ENCODE peak calls at places on chromosome 4, in eight cellular contexts. K is uterus; Z is CD8-positive, alpha-beta T cell; U is mesothelial cell of epicardium; J is neural crest cell; N is GM12865; H is cardiac muscle cell; I is progenitor cell of endocrine pancreas. V is an unnamed sample.

GRCh38 chr4:71231753-71232420 is 106.9 kb upstream of the SLC4A4 start:
- DNase-seq in K (no peak), H (no peak), I (no peak), N (no peak), J (no peak), Z (no peak), U (no peak), V (no peak)

GRCh38 chr4:7381890-7382633 is 52.7 kb downstream of the PSAPL1 start:
- DNase-seq in J (no peak), U (no peak), I (no peak), H (no peak), N (no peak), Z (no peak), K (no peak), V (no peak)

GRCh38 chr4:116838609-116839008 is 246.8 kb downstream of the TRAM1L1 start:
- DNase-seq in N (no peak), Z (no peak), U (no peak), K (no peak), H (no peak), J (no peak), I (no peak), V (no peak)

GRCh38 chr4:48432017-48432416 is 51.1 kb upstream of the SLC10A4 start:
- DNase-seq in I (no peak), Z (no peak), U (no peak), J (no peak), K (no peak), N (no peak), H (no peak), V (no peak)

GRCh38 chr4:158670975-158671664 is 567 bp downstream of the C4orf46 start:
- DNase-seq in K (peak), N (peak), U (peak), Z (peak), H (peak), I (peak), J (peak), V (peak)

GRCh38 chr4:48483006-48483776 is at the start of gene SLC10A4:
- DNase-seq in N (no peak), I (peak), K (no peak), H (peak), Z (no peak), J (peak), U (peak), V (peak)

GRCh38 chr4:7929530-7929951 is 10.1 kb downstream of the AFAP1 start:
- DNase-seq in H (peak), N (no peak), I (no peak), K (no peak), Z (no peak), J (no peak), U (no peak), V (no peak)

GRCh38 chr4:16573744-16574143 is 324.7 kb downstream of the LDB2 start:
- DNase-seq in J (no peak), I (no peak), Z (no peak), H (no peak), U (no peak), K (peak), N (no peak), V (no peak)

GRCh38 chr4:133856736-133857355 is 344.7 kb downstream of the PABPC4L start:
- DNase-seq in K (no peak), J (no peak), H (no peak), N (no peak), I (no peak), U (no peak), Z (no peak), V (no peak)

GRCh38 chr4:141802324-141802723 is 165.9 kb downstream of the IL15 start:
- DNase-seq in J (no peak), I (no peak), K (no peak), N (no peak), H (no peak), U (no peak), Z (no peak), V (no peak)

GRCh38 chr4:142407569-142407968 is 438.5 kb downstream of the INPP4B start:
- DNase-seq in H (no peak), Z (no peak), I (no peak), U (no peak), K (no peak), J (no peak), N (no peak), V (no peak)

GRCh38 chr4:39621582-39621981 is 17.1 kb downstream of the SMIM14 start:
- DNase-seq in N (no peak), J (no peak), Z (no peak), I (no peak), H (peak), U (no peak), K (peak), V (no peak)

GRCh38 chr4:56821394-56822263 is at the start of gene SPINK2:
- DNase-seq in N (peak), J (peak), U (peak), H (peak), Z (peak), K (no peak), I (peak), V (peak)

GRCh38 chr4:110160616-110161015 is 37.8 kb downstream of the ELOVL6 start:
- DNase-seq in K (no peak), U (no peak), N (no peak), I (no peak), J (no peak), Z (no peak), H (no peak), V (no peak)

GRCh38 chr4:184397516-184398163 is 76.7 kb downstream of the IRF2 start:
- DNase-seq in Z (no peak), H (no peak), N (no peak), I (no peak), J (no peak), U (no peak), K (no peak), V (no peak)

GRCh38 chr4:112348488-112349158 is 51.5 kb downstream of the ALPK1 start:
- DNase-seq in N (no peak), K (no peak), J (peak), U (no peak), Z (no peak), I (no peak), H (peak), V (peak)

GRCh38 chr4:56220261-56220660 is 167.0 kb downstream of the AASDH start:
- DNase-seq in J (no peak), U (no peak), H (no peak), N (no peak), K (no peak), I (no peak), Z (no peak), V (no peak)

GRCh38 chr4:187940299-187940698 is 55.3 kb upstream of the ZFP42 start:
- DNase-seq in K (no peak), U (no peak), J (no peak), I (no peak), N (no peak), H (no peak), Z (no peak), V (no peak)

GRCh38 chr4:19349416-19349815 is 902.3 kb upstream of the SLIT2 start:
- DNase-seq in H (no peak), J (no peak), I (no peak), U (no peak), Z (no peak), N (no peak), K (no peak), V (no peak)

GRCh38 chr4:84879651-84880200 is 86.8 kb downstream of the WDFY3 start:
- DNase-seq in U (no peak), H (no peak), J (no peak), Z (no peak), K (no peak), I (no peak), N (no peak), V (no peak)

GRCh38 chr4:123488916-123489315 is 92.3 kb downstream of the SPRY1 start:
- DNase-seq in N (peak), H (no peak), Z (no peak), K (no peak), J (no peak), I (no peak), U (no peak), V (no peak)

GRCh38 chr4:8647094-8647570 is 54.6 kb downstream of the CPZ start:
- DNase-seq in K (no peak), U (no peak), I (no peak), N (no peak), J (no peak), Z (no peak), H (no peak), V (no peak)

DNA sequence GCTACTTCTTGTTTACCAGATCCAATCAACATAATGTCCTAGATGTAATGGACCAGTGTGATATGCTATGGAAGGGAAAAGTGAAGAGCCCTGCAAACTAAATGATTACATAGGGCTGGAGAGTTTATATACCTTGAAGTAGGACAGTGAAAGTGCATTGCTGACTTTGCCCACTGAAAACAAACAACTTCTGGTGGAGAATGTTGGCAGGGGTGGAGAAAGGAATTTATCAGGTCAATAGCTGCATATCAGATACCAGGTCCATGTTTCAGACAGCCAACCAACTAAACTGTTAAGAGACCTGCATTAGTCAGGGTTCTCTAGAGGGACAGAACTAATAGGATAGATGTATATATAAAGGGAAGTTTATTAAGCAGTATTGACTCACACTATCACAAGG is 82.4 kb downstream of the DCUN1D4 start:
- DNase-seq in H (no peak), U (no peak), I (no peak), Z (no peak), J (no peak), K (no peak), N (no peak), V (no peak)
- TF ChIP-seq CTCF in H (no peak), U (no peak), I (no peak), Z (no peak), J (no peak), K (no peak), N (no peak), V (no peak)

DNA sequence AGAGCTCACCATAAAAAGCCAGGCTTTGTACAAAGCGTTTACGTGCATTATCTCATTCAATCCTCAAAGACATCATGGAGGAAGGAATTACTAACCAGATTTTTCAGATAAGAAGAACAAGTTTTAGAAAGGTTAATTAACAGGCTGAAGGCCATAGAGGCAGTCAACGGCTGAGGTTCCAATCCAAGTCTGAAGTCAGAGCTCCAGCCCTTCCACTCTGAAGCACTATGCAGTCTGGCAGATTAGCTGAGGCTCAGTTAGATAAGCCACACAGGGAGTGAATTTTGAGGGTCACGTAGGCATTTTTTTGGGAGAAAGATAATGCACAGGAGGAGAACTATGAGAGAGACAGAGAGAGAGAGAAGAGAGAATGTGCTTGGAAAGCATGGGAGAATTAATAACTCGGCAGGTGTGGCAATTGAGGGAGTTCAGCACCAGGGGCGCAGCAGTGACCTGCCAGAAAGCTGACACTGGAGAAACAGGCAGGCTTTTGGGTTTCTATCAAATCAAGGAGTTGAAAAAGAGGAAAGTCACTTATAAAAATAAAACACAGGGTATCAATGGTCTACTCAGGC is 116.5 kb upstream of the NAP1L5 start:
- DNase-seq in U (no peak), J (no peak), I (no peak), N (peak), H (peak), Z (no peak), K (no peak), V (no peak)
- TF ChIP-seq CTCF in U (no peak), J (no peak), I (peak), N (peak), H (no peak), Z (no peak), K (no peak), V (no peak)

GRCh38 chr4:73870260-73870659 is 1.1 kb downstream of the CXCL1 start:
- DNase-seq in I (no peak), H (no peak), N (no peak), K (no peak), J (no peak), U (no peak), Z (no peak), V (no peak)
- TF ChIP-seq CTCF in I (no peak), H (no peak), N (no peak), K (no peak), J (no peak), U (no peak), Z (no peak), V (no peak)

DNA sequence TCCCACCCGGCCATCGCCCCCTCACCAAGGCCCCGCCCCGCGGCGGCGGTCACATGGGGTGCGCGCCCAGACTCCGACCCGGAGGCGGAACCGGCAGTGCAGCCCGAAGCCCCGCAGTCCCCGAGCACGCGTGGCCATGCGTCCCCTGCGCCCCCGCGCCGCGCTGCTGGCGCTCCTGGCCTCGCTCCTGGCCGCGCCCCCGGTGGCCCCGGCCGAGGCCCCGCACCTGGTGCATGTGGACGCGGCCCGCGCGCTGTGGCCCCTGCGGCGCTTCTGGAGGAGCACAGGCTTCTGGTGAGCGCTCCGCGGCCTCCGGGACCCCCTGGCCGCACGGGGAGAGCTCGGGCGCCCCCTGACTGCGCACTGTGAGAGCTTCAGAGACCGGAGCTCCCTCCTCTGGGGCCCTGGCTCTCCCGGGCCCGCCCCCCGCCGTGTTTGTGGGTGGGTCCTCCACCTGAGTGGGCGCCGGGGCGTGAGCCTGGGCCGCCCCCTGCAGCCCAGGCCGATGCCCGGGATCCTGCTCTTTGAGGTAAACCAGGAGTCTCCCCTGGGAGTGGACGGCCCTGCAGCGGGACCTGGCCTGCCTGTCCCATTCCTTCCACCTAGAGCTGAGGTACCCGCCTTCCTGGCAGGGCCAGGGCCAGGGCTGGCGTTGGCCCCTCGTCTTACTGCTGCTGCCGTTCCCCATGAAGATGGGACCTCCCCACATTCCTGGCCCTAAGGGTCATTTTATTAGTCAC is at the start of gene IDUA:
- DNase-seq in I (peak), J (peak), Z (peak), N (peak), K (peak), H (peak), U (peak), V (peak)
- TF ChIP-seq CTCF in I (peak), J (peak), Z (peak), N (peak), K (peak), H (peak), U (peak), V (no peak)

V was measured in glutamatergic neuron.